ENCODE peak calls at places on chromosomes 3 and 15, in ten cellular contexts. M is Karpas-422, T is MM.1S, X is GM23248, V is H1, P is PC-3, W is GM23338, J is mesendoderm, G is mammary epithelial cell, C is astrocyte. D is an unnamed sample.

GRCh38 chr3:30188713-30189112 is 417.7 kb upstream of the TGFBR2 start:
- DNase-seq in X (peak; percentile 20), C (peak; percentile 32), G (peak; percentile 85), P (peak; percentile 87), W (no peak), M (no peak), V (no peak), J (no peak), T (no peak), D (no peak)

GRCh38 chr3:198071602-198072285 is 111.7 kb downstream of the LMLN start:
- DNase-seq in W (peak; percentile 72), J (peak; percentile 99), X (peak; percentile 99), T (no peak), C (peak; percentile 99), P (peak; percentile 84), M (peak; percentile 48), G (peak; percentile 92), V (no peak), D (peak; percentile 79)

GRCh38 chr3:114877378-114878118 is 269.5 kb downstream of the ZBTB20 start:
- DNase-seq in M (no peak), G (no peak), P (no peak), X (no peak), J (no peak), W (peak; percentile 21), V (no peak), C (no peak), T (no peak), D (peak; percentile 14)

GRCh38 chr3:66452247-66453040 is 48.4 kb downstream of the LRIG1 start:
- DNase-seq in G (no peak), V (no peak), X (no peak), C (no peak), M (no peak), P (no peak), W (no peak), J (peak; percentile 75), T (no peak), D (no peak)

GRCh38 chr3:12947504-12948369 is 106.4 kb upstream of the RPL32 start:
- DNase-seq in M (no peak), J (peak; percentile 48), C (peak; percentile 62), G (peak; percentile 43), P (peak; percentile 70), V (no peak), W (peak; percentile 51), X (peak; percentile 79), T (no peak), D (peak; percentile 24)

GRCh38 chr15:66948294-66948693 is 117.1 kb upstream of the SMAD3 start:
- DNase-seq in G (no peak), T (peak; percentile 93), C (peak; percentile 62), P (peak; percentile 43), M (no peak), X (peak; percentile 73), W (no peak), J (peak; percentile 48), V (no peak), D (no peak)

GRCh38 chr15:100901296-100901695 is 17.9 kb upstream of the LRRK1 start:
- DNase-seq in C (no peak), W (no peak), T (no peak), V (no peak), X (no peak), P (no peak), M (no peak), J (no peak), G (no peak), D (no peak)

GRCh38 chr3:9414822-9415221 is 17.4 kb downstream of the SETD5 start:
- DNase-seq in C (no peak), V (no peak), X (no peak), G (no peak), J (no peak), W (no peak), M (no peak), T (no peak), P (no peak), D (no peak)

GRCh38 chr3:179068779-179069530 is 2.7 kb downstream of the ZMAT3 start:
- DNase-seq in M (peak; percentile 44), J (peak; percentile 27), W (peak; percentile 50), P (peak; percentile 30), G (no peak), V (no peak), T (no peak), C (no peak), X (peak; percentile 71), D (peak; percentile 42)

GRCh38 chr3:179066058-179066457 is 5.6 kb downstream of the ZMAT3 start:
- DNase-seq in X (no peak), G (no peak), C (no peak), J (no peak), T (no peak), V (no peak), M (no peak), W (no peak), P (no peak), D (no peak)

GRCh38 chr3:179067839-179068238 is 3.8 kb downstream of the ZMAT3 start:
- DNase-seq in C (no peak), M (no peak), G (no peak), V (no peak), T (no peak), W (no peak), X (no peak), P (no peak), J (no peak), D (peak; percentile 55)

GRCh38 chr3:179067291-179067690 is 4.3 kb downstream of the ZMAT3 start:
- DNase-seq in T (no peak), P (no peak), G (no peak), C (no peak), V (no peak), J (no peak), X (no peak), W (no peak), M (no peak), D (no peak)

DNA sequence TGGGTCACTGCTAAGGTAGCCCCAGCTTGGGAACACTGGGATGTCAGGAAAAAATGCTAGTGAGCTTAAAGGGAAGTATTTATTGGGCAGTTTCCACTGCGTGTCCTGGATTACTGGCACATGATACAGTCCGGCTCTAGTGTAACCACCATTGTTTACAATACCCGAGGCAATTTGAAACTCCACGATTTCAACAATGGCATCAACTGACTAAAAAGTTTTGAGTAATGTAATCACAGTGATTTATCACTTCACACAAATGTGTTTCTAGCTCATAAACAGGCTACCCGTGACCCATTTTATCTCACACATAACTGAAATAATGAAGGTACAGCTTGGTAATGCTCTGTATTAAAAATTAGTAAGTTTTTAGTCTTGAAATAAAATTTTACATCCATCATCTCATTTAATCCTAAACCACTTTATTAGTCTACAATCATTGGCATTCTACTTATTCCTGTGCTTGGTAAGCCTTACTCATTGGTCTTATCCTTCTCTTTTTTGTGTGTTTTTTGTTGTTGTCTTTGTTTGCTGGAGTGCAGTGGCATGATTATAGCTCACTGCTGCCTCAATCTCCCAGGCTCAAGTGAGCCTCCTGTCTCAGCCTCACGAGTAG is 7.6 kb downstream of the ZMAT3 start:
- DNase-seq in P (peak; percentile 71), X (no peak), V (no peak), M (no peak), J (no peak), T (no peak), C (peak; percentile 53), G (peak; percentile 85), W (no peak), D (no peak)
- H3K79me2 ChIP-seq in P (no peaks in the 10 kb centered on the region), X (peaks cover 100% of the 10 kb centered on the region), V (no peaks in the 10 kb centered on the region), M (peaks cover 13% of the 10 kb centered on the region), J (no peaks in the 10 kb centered on the region), T (no peaks in the 10 kb centered on the region), C (peaks cover 93% of the 10 kb centered on the region), G (peaks cover 99% of the 10 kb centered on the region), W (peaks cover 11% of the 10 kb centered on the region), D (peaks cover 95% of the 10 kb centered on the region)

GRCh38 chr3:179432451-179432850 is 18.8 kb downstream of the GNB4 start:
- DNase-seq in V (no peak), M (no peak), P (no peak), C (no peak), J (no peak), W (no peak), G (no peak), T (no peak), X (no peak), D (no peak)

GRCh38 chr3:179428876-179429548 is 22.3 kb downstream of the GNB4 start:
- DNase-seq in G (peak; percentile 35), M (no peak), X (no peak), T (no peak), W (no peak), P (no peak), J (no peak), C (no peak), V (no peak), D (no peak)

GRCh38 chr3:179436517-179436916 is 14.8 kb downstream of the GNB4 start:
- DNase-seq in P (no peak), J (no peak), M (no peak), X (no peak), G (no peak), T (no peak), V (no peak), C (no peak), W (no peak), D (peak; percentile 44)

GRCh38 chr3:179430277-179430870 is 20.9 kb downstream of the GNB4 start:
- DNase-seq in X (no peak), C (no peak), G (peak; percentile 64), P (peak; percentile 19), M (no peak), J (no peak), V (no peak), W (no peak), T (no peak), D (no peak)

DNA sequence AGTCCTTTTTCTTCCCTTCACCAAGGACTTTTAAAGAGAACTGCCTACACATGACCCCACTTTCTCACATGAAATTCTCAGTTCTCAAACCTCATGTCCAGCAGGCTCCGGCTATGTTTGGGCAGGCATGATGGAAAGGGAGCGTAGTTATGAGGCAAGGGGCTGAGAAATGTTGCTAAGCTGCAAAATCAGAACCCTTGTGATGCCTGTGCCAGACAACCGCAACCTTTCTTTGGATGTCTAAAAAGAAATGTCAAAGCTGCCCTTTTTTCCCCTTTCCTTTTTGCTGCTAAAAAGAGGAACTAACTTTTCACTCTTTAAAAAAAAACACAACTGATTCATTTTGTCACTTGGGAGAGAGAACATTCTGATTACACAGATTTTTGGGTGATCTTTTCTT is 19.2 kb downstream of the GNB4 start:
- DNase-seq in V (no peak), G (no peak), W (no peak), P (no peak), M (peak; percentile 51), J (no peak), X (no peak), T (peak; percentile 18), C (no peak), D (no peak)
- H3K79me2 ChIP-seq in V (no peaks in the 10 kb centered on the region), G (peaks cover 92% of the 10 kb centered on the region), W (peaks cover 27% of the 10 kb centered on the region), P (no peaks in the 10 kb centered on the region), M (no peaks in the 10 kb centered on the region), J (peaks cover 40% of the 10 kb centered on the region), X (peaks cover 100% of the 10 kb centered on the region), T (no peaks in the 10 kb centered on the region), C (peaks cover 98% of the 10 kb centered on the region), D (peaks cover 98% of the 10 kb centered on the region)

DNA sequence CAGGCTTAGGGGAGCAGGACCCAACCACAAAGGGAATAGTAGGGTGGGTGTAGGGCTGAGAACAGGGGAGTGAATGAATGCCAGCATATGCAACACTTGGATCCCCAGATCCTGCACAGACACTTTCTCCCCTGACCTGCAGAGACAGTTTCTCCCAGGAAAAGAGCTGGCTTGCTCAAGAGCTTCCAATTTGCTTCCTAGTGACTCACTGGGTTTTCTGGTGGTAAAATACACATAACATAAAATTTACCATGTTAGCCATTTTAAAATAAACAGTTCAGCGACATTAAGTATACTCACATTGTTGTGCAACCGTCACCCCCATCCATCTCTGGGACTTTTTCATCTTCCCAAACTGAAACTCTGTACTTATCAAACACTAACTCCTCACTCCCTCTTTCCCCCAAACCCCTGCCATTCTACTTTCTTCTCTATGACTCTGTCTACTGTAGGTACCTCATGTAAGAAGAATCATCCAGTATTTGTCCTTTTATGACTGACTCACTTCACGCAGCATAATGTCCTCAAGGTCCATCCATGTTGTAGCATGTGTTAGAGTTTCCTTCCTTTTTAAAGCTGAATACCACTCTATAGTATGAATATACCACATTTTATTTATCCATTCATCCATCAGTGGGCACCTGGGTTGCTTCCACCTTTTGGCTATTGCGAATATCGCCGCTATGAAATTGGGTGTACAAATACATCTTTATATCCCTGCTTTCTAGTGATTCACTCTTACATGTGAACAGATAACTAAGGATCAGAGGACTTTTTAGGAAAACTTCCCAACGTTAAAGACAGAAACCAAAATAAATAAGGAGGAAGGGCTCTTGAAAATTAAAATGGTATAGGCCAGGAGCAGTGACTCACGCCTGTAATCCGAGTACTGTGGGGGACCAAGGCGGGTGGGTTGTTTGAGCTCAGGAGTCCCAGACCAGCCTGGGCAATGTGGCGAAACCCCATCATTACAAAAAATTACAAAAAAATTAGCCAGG is 95.6 kb upstream of the TJP1 start:
- DNase-seq in P (peak; percentile 84), X (peak; percentile 56), J (no peak), W (no peak), T (no peak), G (peak; percentile 31), C (no peak), M (no peak), V (no peak), D (no peak)
- H3K79me2 ChIP-seq in P (no peaks in the 10 kb centered on the region), X (no peaks in the 10 kb centered on the region), J (no peaks in the 10 kb centered on the region), W (no peaks in the 10 kb centered on the region), T (no peaks in the 10 kb centered on the region), G (no peaks in the 10 kb centered on the region), C (no peaks in the 10 kb centered on the region), M (no peaks in the 10 kb centered on the region), V (no peaks in the 10 kb centered on the region), D (no peaks in the 10 kb centered on the region)

GRCh38 chr15:55283295-55284147 is 6.1 kb downstream of the RAB27A start:
- DNase-seq in G (no peak), X (no peak), W (no peak), J (no peak), P (no peak), V (no peak), C (no peak), M (no peak), T (no peak), D (no peak)
- H3K79me2 ChIP-seq in G (peaks cover 62% of the 10 kb centered on the region), X (peaks cover 36% of the 10 kb centered on the region), W (no peaks in the 10 kb centered on the region), J (no peaks in the 10 kb centered on the region), P (no peaks in the 10 kb centered on the region), V (no peaks in the 10 kb centered on the region), C (peaks cover 60% of the 10 kb centered on the region), M (no peaks in the 10 kb centered on the region), T (peaks cover 82% of the 10 kb centered on the region), D (peaks cover 8% of the 10 kb centered on the region)